ENCODE peak calls at places on chromosomes 11 and 22, in ten cellular contexts. One of them, this sample, is unnamed.

GRCh38 chr11:66106786-66107599 is 36.9 kb downstream of the PACS1 start:
- DNase-seq in neural crest cell: no peak
- DNase-seq in HEK293T: no peak
- DNase-seq in amniotic stem cell: no peak
- DNase-seq in OCI-LY7: no peak
- DNase-seq in activated naive CD4-positive, alpha-beta T cell: no peak
- DNase-seq in ovary: no peak
- DNase-seq in SK-MEL-5: no peak
- DNase-seq in NAMALWA: no peak
- DNase-seq in HTR-8/SVneo: peak; percentile 56
- DNase-seq in this sample: no peak

GRCh38 chr11:102110761-102111010 is 439 bp downstream of the YAP1 start:
- DNase-seq in neural crest cell: no peak
- DNase-seq in HEK293T: peak; percentile 21
- DNase-seq in amniotic stem cell: no peak
- DNase-seq in OCI-LY7: no peak
- DNase-seq in activated naive CD4-positive, alpha-beta T cell: no peak
- DNase-seq in ovary: no peak
- DNase-seq in SK-MEL-5: no peak
- DNase-seq in NAMALWA: no peak
- DNase-seq in HTR-8/SVneo: no peak
- DNase-seq in this sample: no peak

GRCh38 chr11:120432056-120433018 is 79.2 kb upstream of the GRIK4 start:
- DNase-seq in neural crest cell: no peak
- DNase-seq in HEK293T: no peak
- DNase-seq in amniotic stem cell: peak; percentile 87
- DNase-seq in OCI-LY7: no peak
- DNase-seq in activated naive CD4-positive, alpha-beta T cell: no peak
- DNase-seq in ovary: peak; percentile 35
- DNase-seq in SK-MEL-5: peak; percentile 72
- DNase-seq in NAMALWA: no peak
- DNase-seq in HTR-8/SVneo: peak; percentile 82
- DNase-seq in this sample: peak; percentile 97

GRCh38 chr11:86988351-86988881 is 33.2 kb upstream of the FZD4 start:
- DNase-seq in neural crest cell: no peak
- DNase-seq in HEK293T: no peak
- DNase-seq in amniotic stem cell: no peak
- DNase-seq in OCI-LY7: no peak
- DNase-seq in activated naive CD4-positive, alpha-beta T cell: no peak
- DNase-seq in ovary: no peak
- DNase-seq in SK-MEL-5: no peak
- DNase-seq in NAMALWA: no peak
- DNase-seq in HTR-8/SVneo: no peak
- DNase-seq in this sample: no peak

GRCh38 chr11:19252394-19253148 is 11.8 kb upstream of the E2F8 start:
- DNase-seq in neural crest cell: no peak
- DNase-seq in HEK293T: no peak
- DNase-seq in amniotic stem cell: no peak
- DNase-seq in OCI-LY7: no peak
- DNase-seq in activated naive CD4-positive, alpha-beta T cell: no peak
- DNase-seq in ovary: no peak
- DNase-seq in SK-MEL-5: no peak
- DNase-seq in NAMALWA: no peak
- DNase-seq in HTR-8/SVneo: no peak
- DNase-seq in this sample: no peak

GRCh38 chr22:24190159-24190540 is 8.9 kb downstream of the SUSD2 start:
- DNase-seq in neural crest cell: no peak
- DNase-seq in HEK293T: no peak
- DNase-seq in amniotic stem cell: no peak
- DNase-seq in OCI-LY7: no peak
- DNase-seq in activated naive CD4-positive, alpha-beta T cell: no peak
- DNase-seq in ovary: no peak
- DNase-seq in SK-MEL-5: no peak
- DNase-seq in NAMALWA: no peak
- DNase-seq in HTR-8/SVneo: no peak
- DNase-seq in this sample: no peak

GRCh38 chr11:26841818-26842457 is 120.1 kb upstream of the SLC5A12 start:
- DNase-seq in neural crest cell: no peak
- DNase-seq in HEK293T: no peak
- DNase-seq in amniotic stem cell: peak; percentile 46
- DNase-seq in OCI-LY7: no peak
- DNase-seq in activated naive CD4-positive, alpha-beta T cell: no peak
- DNase-seq in ovary: no peak
- DNase-seq in SK-MEL-5: no peak
- DNase-seq in NAMALWA: no peak
- DNase-seq in HTR-8/SVneo: no peak
- DNase-seq in this sample: no peak

GRCh38 chr11:127074151-127074761 is 73.7 kb upstream of the KIRREL3 start:
- DNase-seq in neural crest cell: no peak
- DNase-seq in HEK293T: peak; percentile 17
- DNase-seq in amniotic stem cell: no peak
- DNase-seq in OCI-LY7: peak; percentile 77
- DNase-seq in activated naive CD4-positive, alpha-beta T cell: no peak
- DNase-seq in ovary: no peak
- DNase-seq in SK-MEL-5: peak; percentile 37
- DNase-seq in NAMALWA: peak; percentile 65
- DNase-seq in HTR-8/SVneo: peak; percentile 62
- DNase-seq in this sample: peak; percentile 12

GRCh38 chr11:128488471-128488870 is 98.9 kb downstream of the ETS1 start:
- DNase-seq in neural crest cell: no peak
- DNase-seq in HEK293T: no peak
- DNase-seq in amniotic stem cell: no peak
- DNase-seq in OCI-LY7: no peak
- DNase-seq in activated naive CD4-positive, alpha-beta T cell: no peak
- DNase-seq in ovary: no peak
- DNase-seq in SK-MEL-5: no peak
- DNase-seq in NAMALWA: no peak
- DNase-seq in HTR-8/SVneo: no peak
- DNase-seq in this sample: no peak

GRCh38 chr11:120996973-120997372 is 26.9 kb upstream of the TBCEL start:
- DNase-seq in neural crest cell: no peak
- DNase-seq in HEK293T: no peak
- DNase-seq in amniotic stem cell: no peak
- DNase-seq in OCI-LY7: no peak
- DNase-seq in activated naive CD4-positive, alpha-beta T cell: no peak
- DNase-seq in ovary: no peak
- DNase-seq in SK-MEL-5: no peak
- DNase-seq in NAMALWA: no peak
- DNase-seq in HTR-8/SVneo: no peak
- DNase-seq in this sample: no peak

GRCh38 chr11:37422511-37422910 is 824.5 kb upstream of the RAG2 start:
- DNase-seq in neural crest cell: no peak
- DNase-seq in HEK293T: no peak
- DNase-seq in amniotic stem cell: no peak
- DNase-seq in OCI-LY7: no peak
- DNase-seq in activated naive CD4-positive, alpha-beta T cell: no peak
- DNase-seq in ovary: no peak
- DNase-seq in SK-MEL-5: no peak
- DNase-seq in NAMALWA: no peak
- DNase-seq in HTR-8/SVneo: no peak
- DNase-seq in this sample: no peak

GRCh38 chr22:50473855-50474671 is 772 bp downstream of the SBF1 start:
- DNase-seq in neural crest cell: peak; percentile 27
- DNase-seq in HEK293T: peak; percentile 46
- DNase-seq in amniotic stem cell: no peak
- DNase-seq in OCI-LY7: peak; percentile 41
- DNase-seq in activated naive CD4-positive, alpha-beta T cell: no peak
- DNase-seq in ovary: no peak
- DNase-seq in SK-MEL-5: no peak
- DNase-seq in NAMALWA: no peak
- DNase-seq in HTR-8/SVneo: no peak
- DNase-seq in this sample: peak; percentile 45

GRCh38 chr11:122853971-122854446 is 15.7 kb downstream of the CRTAM start:
- DNase-seq in neural crest cell: peak; percentile 74
- DNase-seq in HEK293T: peak; percentile 76
- DNase-seq in amniotic stem cell: peak; percentile 54
- DNase-seq in OCI-LY7: peak; percentile 74
- DNase-seq in activated naive CD4-positive, alpha-beta T cell: no peak
- DNase-seq in ovary: peak; percentile 67
- DNase-seq in SK-MEL-5: peak; percentile 88
- DNase-seq in NAMALWA: peak; percentile 72
- DNase-seq in HTR-8/SVneo: peak; percentile 73
- DNase-seq in this sample: peak; percentile 81

GRCh38 chr22:28397324-28397723 is 282.3 kb downstream of the TTC28 start:
- DNase-seq in neural crest cell: no peak
- DNase-seq in HEK293T: no peak
- DNase-seq in amniotic stem cell: no peak
- DNase-seq in OCI-LY7: no peak
- DNase-seq in activated naive CD4-positive, alpha-beta T cell: no peak
- DNase-seq in ovary: no peak
- DNase-seq in SK-MEL-5: no peak
- DNase-seq in NAMALWA: no peak
- DNase-seq in HTR-8/SVneo: no peak
- DNase-seq in this sample: no peak

GRCh38 chr11:57322881-57323467 is 1.8 kb downstream of the TNKS1BP1 start:
- DNase-seq in neural crest cell: no peak
- DNase-seq in HEK293T: no peak
- DNase-seq in amniotic stem cell: no peak
- DNase-seq in OCI-LY7: no peak
- DNase-seq in activated naive CD4-positive, alpha-beta T cell: no peak
- DNase-seq in ovary: no peak
- DNase-seq in SK-MEL-5: no peak
- DNase-seq in NAMALWA: no peak
- DNase-seq in HTR-8/SVneo: no peak
- DNase-seq in this sample: no peak

GRCh38 chr22:36741204-36741793 is 34.6 kb downstream of the IFT27 start:
- DNase-seq in neural crest cell: no peak
- DNase-seq in HEK293T: peak; percentile 62
- DNase-seq in amniotic stem cell: no peak
- DNase-seq in OCI-LY7: peak; percentile 69
- DNase-seq in activated naive CD4-positive, alpha-beta T cell: no peak
- DNase-seq in ovary: no peak
- DNase-seq in SK-MEL-5: peak; percentile 62
- DNase-seq in NAMALWA: peak; percentile 77
- DNase-seq in HTR-8/SVneo: no peak
- DNase-seq in this sample: no peak

GRCh38 chr22:25496396-25497064 is 67.9 kb upstream of the GRK3 start:
- DNase-seq in neural crest cell: no peak
- DNase-seq in HEK293T: no peak
- DNase-seq in amniotic stem cell: peak; percentile 15
- DNase-seq in OCI-LY7: no peak
- DNase-seq in activated naive CD4-positive, alpha-beta T cell: no peak
- DNase-seq in ovary: no peak
- DNase-seq in SK-MEL-5: no peak
- DNase-seq in NAMALWA: no peak
- DNase-seq in HTR-8/SVneo: no peak
- DNase-seq in this sample: no peak

GRCh38 chr11:73784080-73784634 is 3.5 kb upstream of the MRPL48 start:
- DNase-seq in neural crest cell: no peak
- DNase-seq in HEK293T: no peak
- DNase-seq in amniotic stem cell: no peak
- DNase-seq in OCI-LY7: peak; percentile 66
- DNase-seq in activated naive CD4-positive, alpha-beta T cell: no peak
- DNase-seq in ovary: no peak
- DNase-seq in SK-MEL-5: no peak
- DNase-seq in NAMALWA: no peak
- DNase-seq in HTR-8/SVneo: no peak
- DNase-seq in this sample: no peak

GRCh38 chr11:9738126-9738525 is 74.2 kb downstream of the SWAP70 start:
- DNase-seq in neural crest cell: no peak
- DNase-seq in HEK293T: no peak
- DNase-seq in amniotic stem cell: no peak
- DNase-seq in OCI-LY7: peak; percentile 79
- DNase-seq in activated naive CD4-positive, alpha-beta T cell: no peak
- DNase-seq in ovary: no peak
- DNase-seq in SK-MEL-5: peak; percentile 91
- DNase-seq in NAMALWA: no peak
- DNase-seq in HTR-8/SVneo: no peak
- DNase-seq in this sample: no peak

GRCh38 chr11:70244698-70245097 is 25.8 kb upstream of the PPFIA1 start:
- DNase-seq in neural crest cell: no peak
- DNase-seq in HEK293T: no peak
- DNase-seq in amniotic stem cell: no peak
- DNase-seq in OCI-LY7: no peak
- DNase-seq in activated naive CD4-positive, alpha-beta T cell: no peak
- DNase-seq in ovary: no peak
- DNase-seq in SK-MEL-5: no peak
- DNase-seq in NAMALWA: no peak
- DNase-seq in HTR-8/SVneo: peak; percentile 69
- DNase-seq in this sample: peak; percentile 77

GRCh38 chr11:66112640-66113098 is 42.6 kb downstream of the PACS1 start:
- DNase-seq in neural crest cell: no peak
- DNase-seq in HEK293T: no peak
- DNase-seq in amniotic stem cell: peak; percentile 36
- DNase-seq in OCI-LY7: peak; percentile 53
- DNase-seq in activated naive CD4-positive, alpha-beta T cell: no peak
- DNase-seq in ovary: no peak
- DNase-seq in SK-MEL-5: peak; percentile 73
- DNase-seq in NAMALWA: peak; percentile 35
- DNase-seq in HTR-8/SVneo: peak; percentile 62
- DNase-seq in this sample: peak; percentile 83

GRCh38 chr11:61955031-61955415 is 4.9 kb downstream of the BEST1 start:
- DNase-seq in neural crest cell: no peak
- DNase-seq in HEK293T: peak; percentile 3
- DNase-seq in amniotic stem cell: peak; percentile 34
- DNase-seq in OCI-LY7: no peak
- DNase-seq in activated naive CD4-positive, alpha-beta T cell: no peak
- DNase-seq in ovary: peak; percentile 81
- DNase-seq in SK-MEL-5: no peak
- DNase-seq in NAMALWA: no peak
- DNase-seq in HTR-8/SVneo: no peak
- DNase-seq in this sample: no peak

GRCh38 chr22:17842386-17842785 is 68.1 kb upstream of the BID start:
- DNase-seq in neural crest cell: no peak
- DNase-seq in HEK293T: no peak
- DNase-seq in amniotic stem cell: no peak
- DNase-seq in OCI-LY7: no peak
- DNase-seq in activated naive CD4-positive, alpha-beta T cell: no peak
- DNase-seq in ovary: peak; percentile 78
- DNase-seq in SK-MEL-5: no peak
- DNase-seq in NAMALWA: peak; percentile 20
- DNase-seq in HTR-8/SVneo: no peak
- DNase-seq in this sample: no peak

GRCh38 chr22:46019351-46019750 is 42.4 kb upstream of the WNT7B start:
- DNase-seq in neural crest cell: no peak
- DNase-seq in HEK293T: no peak
- DNase-seq in amniotic stem cell: no peak
- DNase-seq in OCI-LY7: no peak
- DNase-seq in activated naive CD4-positive, alpha-beta T cell: no peak
- DNase-seq in ovary: peak; percentile 9
- DNase-seq in SK-MEL-5: peak; percentile 53
- DNase-seq in NAMALWA: no peak
- DNase-seq in HTR-8/SVneo: no peak
- DNase-seq in this sample: no peak

GRCh38 chr11:117985953-117986887 is at the start of gene IL10RA:
- DNase-seq in neural crest cell: peak; percentile 70
- DNase-seq in HEK293T: peak; percentile 93
- DNase-seq in amniotic stem cell: no peak
- DNase-seq in OCI-LY7: peak; percentile 92
- DNase-seq in activated naive CD4-positive, alpha-beta T cell: peak; percentile 55
- DNase-seq in ovary: peak; percentile 83
- DNase-seq in SK-MEL-5: peak; percentile 7
- DNase-seq in NAMALWA: peak; percentile 89
- DNase-seq in HTR-8/SVneo: peak; percentile 43
- DNase-seq in this sample: peak; percentile 59

GRCh38 chr11:134277176-134278001 is 1.2 kb downstream of the GLB1L3 start:
- DNase-seq in neural crest cell: no peak
- DNase-seq in HEK293T: no peak
- DNase-seq in amniotic stem cell: no peak
- DNase-seq in OCI-LY7: no peak
- DNase-seq in activated naive CD4-positive, alpha-beta T cell: no peak
- DNase-seq in ovary: no peak
- DNase-seq in SK-MEL-5: no peak
- DNase-seq in NAMALWA: no peak
- DNase-seq in HTR-8/SVneo: no peak
- DNase-seq in this sample: no peak

GRCh38 chr11:118953265-118953664 is 2.8 kb upstream of the UPK2 start:
- DNase-seq in neural crest cell: peak; percentile 64
- DNase-seq in HEK293T: peak; percentile 43
- DNase-seq in amniotic stem cell: no peak
- DNase-seq in OCI-LY7: peak; percentile 42
- DNase-seq in activated naive CD4-positive, alpha-beta T cell: no peak
- DNase-seq in ovary: no peak
- DNase-seq in SK-MEL-5: peak; percentile 33
- DNase-seq in NAMALWA: peak; percentile 47
- DNase-seq in HTR-8/SVneo: no peak
- DNase-seq in this sample: no peak

GRCh38 chr22:42401562-42402334 is 30.5 kb downstream of the NFAM1 start:
- DNase-seq in neural crest cell: no peak
- DNase-seq in HEK293T: no peak
- DNase-seq in amniotic stem cell: no peak
- DNase-seq in OCI-LY7: no peak
- DNase-seq in activated naive CD4-positive, alpha-beta T cell: no peak
- DNase-seq in ovary: no peak
- DNase-seq in SK-MEL-5: no peak
- DNase-seq in NAMALWA: no peak
- DNase-seq in HTR-8/SVneo: no peak
- DNase-seq in this sample: no peak